ENCODE peak calls at places on chromosomes 11 and 22, in eight cellular contexts. L is NCI-H2081; O is foreskin keratinocyte; F is right lobe of liver; C is left ventricle myocardium inferior; T is heart right ventricle; I is CD8-positive, alpha-beta memory T cell; Y is T-cell. Q is an unnamed sample.
A peak's percentile ranks its signal among the peaks of the same experiment; 100 is the strongest.

GRCh38 chr22:40368016-40368415 is 2.4 kb upstream of the SGSM3 start:
- DNase-seq in L (no peak), O (no peak), F (no peak), C (no peak), T (no peak), I (no peak), Y (no peak), Q (no peak)

GRCh38 chr11:46529086-46529905 is 64.5 kb downstream of the AMBRA1 start:
- DNase-seq in L (peak; percentile 74), O (no peak), F (peak; percentile 64), C (peak; percentile 53), T (peak; percentile 36), I (peak; percentile 62), Y (peak; percentile 73), Q (peak; percentile 53)

GRCh38 chr11:65872555-65873279 is at the start of gene EFEMP2:
- DNase-seq in L (no peak), O (no peak), F (no peak), C (peak; percentile 61), T (peak; percentile 60), I (no peak), Y (no peak), Q (no peak)

GRCh38 chr22:44112191-44112590 is 68.5 kb upstream of the PARVG start:
- DNase-seq in L (no peak), O (no peak), F (no peak), C (no peak), T (no peak), I (no peak), Y (no peak), Q (no peak)

GRCh38 chr11:120516461-120517389 is 5.2 kb downstream of the GRIK4 start:
- DNase-seq in L (no peak), O (no peak), F (no peak), C (no peak), T (no peak), I (no peak), Y (no peak), Q (no peak)

GRCh38 chr22:48431014-48431413 is 1396.7 kb downstream of the BRD1 start:
- DNase-seq in L (no peak), O (no peak), F (no peak), C (no peak), T (no peak), I (no peak), Y (no peak), Q (no peak)

GRCh38 chr11:83835423-83835822 is 549.3 kb upstream of the CCDC90B start:
- DNase-seq in L (no peak), O (no peak), F (no peak), C (no peak), T (no peak), I (no peak), Y (no peak), Q (no peak)

GRCh38 chr11:3181722-3182461 is 16.8 kb upstream of the OSBPL5 start:
- DNase-seq in L (no peak), O (no peak), F (no peak), C (no peak), T (no peak), I (no peak), Y (no peak), Q (peak; percentile 38)

GRCh38 chr11:19232910-19233503 is 7.7 kb downstream of the E2F8 start:
- DNase-seq in L (no peak), O (peak; percentile 83), F (no peak), C (no peak), T (no peak), I (no peak), Y (no peak), Q (no peak)

GRCh38 chr11:4606231-4607015 is 1.6 kb downstream of the TRIM68 start:
- DNase-seq in L (no peak), O (no peak), F (no peak), C (no peak), T (no peak), I (no peak), Y (no peak), Q (no peak)

GRCh38 chr11:11038339-11039248 is 180.7 kb upstream of the ZBED5 start:
- DNase-seq in L (no peak), O (no peak), F (no peak), C (no peak), T (no peak), I (no peak), Y (no peak), Q (no peak)

GRCh38 chr11:118608268-118609214 is 1.1 kb downstream of the PHLDB1 start:
- DNase-seq in L (peak; percentile 12), O (no peak), F (no peak), C (peak; percentile 79), T (peak; percentile 81), I (peak; percentile 91), Y (peak; percentile 84), Q (peak; percentile 82)

GRCh38 chr11:10645212-10645795 is 48.3 kb downstream of the IRAG1 start:
- DNase-seq in L (no peak), O (no peak), F (no peak), C (no peak), T (no peak), I (no peak), Y (no peak), Q (no peak)

GRCh38 chr11:59669611-59670009 is 773 bp upstream of the PATL1 start:
- DNase-seq in L (no peak), O (peak; percentile 38), F (peak; percentile 60), C (peak; percentile 42), T (peak; percentile 34), I (no peak), Y (no peak), Q (no peak)

GRCh38 chr22:44807915-44808690 is 55.7 kb downstream of the ARHGAP8 start:
- DNase-seq in L (no peak), O (no peak), F (no peak), C (no peak), T (no peak), I (no peak), Y (no peak), Q (peak; percentile 26)

GRCh38 chr22:42268852-42269406 is 1.5 kb downstream of the TCF20 start:
- DNase-seq in L (no peak), O (no peak), F (no peak), C (no peak), T (no peak), I (no peak), Y (no peak), Q (no peak)

GRCh38 chr11:118000850-118001228 is 14.6 kb downstream of the IL10RA start:
- DNase-seq in L (no peak), O (no peak), F (peak; percentile 36), C (no peak), T (no peak), I (no peak), Y (no peak), Q (no peak)

GRCh38 chr22:23110190-23110921 is 31.4 kb downstream of the RSPH14 start:
- DNase-seq in L (no peak), O (no peak), F (no peak), C (no peak), T (no peak), I (no peak), Y (no peak), Q (no peak)

GRCh38 chr22:40444483-40444787 is 74.0 kb downstream of the SGSM3 start:
- DNase-seq in L (no peak), O (no peak), F (no peak), C (no peak), T (no peak), I (no peak), Y (no peak), Q (no peak)

GRCh38 chr22:49566141-49566541 is 261.5 kb downstream of the BRD1 start:
- DNase-seq in L (no peak), O (no peak), F (peak; percentile 23), C (no peak), T (no peak), I (no peak), Y (no peak), Q (no peak)

GRCh38 chr11:95829580-95830259 is 39.4 kb downstream of the CEP57 start:
- DNase-seq in L (no peak), O (peak; percentile 20), F (no peak), C (no peak), T (no peak), I (no peak), Y (no peak), Q (no peak)

GRCh38 chr11:107711861-107712260 is at the start of gene SLN:
- DNase-seq in L (no peak), O (no peak), F (no peak), C (no peak), T (no peak), I (no peak), Y (no peak), Q (no peak)

GRCh38 chr22:21568207-21569075 is 927 bp downstream of the UBE2L3 start:
- DNase-seq in L (no peak), O (no peak), F (no peak), C (peak; percentile 19), T (no peak), I (no peak), Y (no peak), Q (peak; percentile 51)

GRCh38 chr11:17479284-17480214 is 2.9 kb upstream of the ABCC8 start:
- DNase-seq in L (peak; percentile 66), O (no peak), F (no peak), C (no peak), T (no peak), I (no peak), Y (no peak), Q (no peak)

GRCh38 chr22:46294784-46295183 is 1.9 kb upstream of the GTSE1 start:
- DNase-seq in L (no peak), O (no peak), F (no peak), C (no peak), T (no peak), I (no peak), Y (no peak), Q (no peak)

GRCh38 chr22:47372596-47373385 is 610.3 kb downstream of the TBC1D22A start:
- DNase-seq in L (no peak), O (no peak), F (peak; percentile 33), C (no peak), T (no peak), I (no peak), Y (no peak), Q (no peak)

GRCh38 chr22:39714321-39714720 is 143.8 kb downstream of the CACNA1I start:
- DNase-seq in L (no peak), O (no peak), F (no peak), C (no peak), T (no peak), I (no peak), Y (no peak), Q (no peak)

GRCh38 chr11:45722144-45722543 is 56.7 kb upstream of the CHST1 start:
- DNase-seq in L (no peak), O (no peak), F (no peak), C (no peak), T (no peak), I (no peak), Y (no peak), Q (no peak)

GRCh38 chr11:2767751-2768150 is 68.0 kb upstream of the KCNQ1OT1 start:
- DNase-seq in L (no peak), O (no peak), F (no peak), C (no peak), T (no peak), I (no peak), Y (no peak), Q (no peak)

GRCh38 chr22:50621948-50622722 is 5.8 kb downstream of the ARSA start:
- DNase-seq in L (no peak), O (no peak), F (no peak), C (no peak), T (no peak), I (peak; percentile 32), Y (peak; percentile 23), Q (no peak)

GRCh38 chr11:27933992-27934829 is 173.7 kb downstream of the KIF18A start:
- DNase-seq in L (no peak), O (peak; percentile 97), F (no peak), C (no peak), T (no peak), I (no peak), Y (no peak), Q (no peak)

GRCh38 chr11:69208190-69209037 is 52.7 kb downstream of the SMIM38 start:
- DNase-seq in L (no peak), O (no peak), F (peak; percentile 31), C (no peak), T (no peak), I (no peak), Y (no peak), Q (no peak)

GRCh38 chr22:19966908-19967750 is 25.5 kb upstream of the TXNRD2 start:
- DNase-seq in L (no peak), O (no peak), F (no peak), C (no peak), T (no peak), I (no peak), Y (no peak), Q (no peak)

GRCh38 chr11:19846654-19847330 is 134.2 kb downstream of the NAV2 start:
- DNase-seq in L (no peak), O (no peak), F (no peak), C (peak; percentile 45), T (peak; percentile 31), I (no peak), Y (no peak), Q (no peak)

Q was measured in CD14-positive monocyte.